ENCODE peak calls at places on chromosomes 4 and X, in seven cellular contexts. K is dorsolateral prefrontal cortex; I is CD4-positive, alpha-beta T cell; S is mammary epithelial cell; T is IMR-90; E is naive thymus-derived CD4-positive, alpha-beta T cell; H is Panc1. C is an unnamed sample.

GRCh38 chrX:17075004-17075403 is 128.5 kb downstream of the REPS2 start:
- DNase-seq in K (no peak), I (no peak), S (peak), T (no peak), E (no peak), H (no peak), C (no peak)

GRCh38 chr4:128757712-128758111 is 51.8 kb upstream of the JADE1 start:
- DNase-seq in K (no peak), I (no peak), S (no peak), T (peak), E (no peak), H (no peak), C (no peak)

GRCh38 chr4:145501051-145501660 is 19.5 kb downstream of the SMAD1 start:
- DNase-seq in K (no peak), I (no peak), S (no peak), T (no peak), E (no peak), H (no peak), C (no peak)

GRCh38 chr4:48305508-48305907 is 35.8 kb upstream of the SLAIN2 start:
- DNase-seq in K (no peak), I (no peak), S (no peak), T (no peak), E (no peak), H (no peak), C (no peak)

GRCh38 chr4:41432219-41432618 is 105.7 kb upstream of the LIMCH1 start:
- DNase-seq in K (no peak), I (no peak), S (no peak), T (no peak), E (no peak), H (no peak), C (no peak)

GRCh38 chrX:19705196-19705769 is 182.1 kb downstream of the SH3KBP1 start:
- DNase-seq in K (no peak), I (no peak), S (no peak), T (no peak), E (no peak), H (no peak), C (no peak)

GRCh38 chr4:11698846-11699590 is 270.3 kb upstream of the HS3ST1 start:
- DNase-seq in K (no peak), I (no peak), S (peak), T (peak), E (no peak), H (no peak), C (no peak)

GRCh38 chr4:80103615-80104014 is 30.6 kb upstream of the ANTXR2 start:
- DNase-seq in K (no peak), I (no peak), S (no peak), T (no peak), E (no peak), H (no peak), C (no peak)

GRCh38 chrX:134542485-134542884 is 82.5 kb downstream of the HPRT1 start:
- DNase-seq in K (no peak), I (no peak), S (peak), T (peak), E (no peak), H (no peak), C (no peak)

GRCh38 chr4:153028535-153028934 is 92.4 kb downstream of the FHDC1 start:
- DNase-seq in K (no peak), I (no peak), S (no peak), T (no peak), E (no peak), H (no peak), C (no peak)

GRCh38 chr4:90621080-90621479 is 493.9 kb downstream of the CCSER1 start:
- DNase-seq in K (no peak), I (no peak), S (no peak), T (no peak), E (no peak), H (no peak), C (no peak)

GRCh38 chr4:152735302-152735917 is 44.1 kb downstream of the TIGD4 start:
- DNase-seq in K (no peak), I (no peak), S (peak), T (peak), E (no peak), H (no peak), C (no peak)

GRCh38 chr4:52780206-52780605 is 29.0 kb upstream of the ERVMER34-1 start:
- DNase-seq in K (peak), I (no peak), S (no peak), T (peak), E (no peak), H (no peak), C (no peak)

GRCh38 chr4:165199286-165199685 is 8.1 kb upstream of the KLHL2 start:
- DNase-seq in K (no peak), I (no peak), S (peak), T (no peak), E (no peak), H (no peak), C (no peak)

GRCh38 chr4:40295572-40295971 is 39.6 kb upstream of the CHRNA9 start:
- DNase-seq in K (no peak), I (no peak), S (no peak), T (no peak), E (no peak), H (no peak), C (no peak)

GRCh38 chrX:26613951-26614350 is 398.0 kb downstream of the MAGEB5 start:
- DNase-seq in K (no peak), I (no peak), S (no peak), T (peak), E (no peak), H (no peak), C (no peak)

GRCh38 chrX:67619253-67619652 is 75.4 kb downstream of the AR start:
- DNase-seq in K (no peak), I (no peak), S (peak), T (peak), E (no peak), H (no peak), C (no peak)

GRCh38 chrX:153488231-153488914 is 6.4 kb upstream of the BGN start:
- DNase-seq in K (no peak), I (no peak), S (no peak), T (peak), E (no peak), H (no peak), C (no peak)

GRCh38 chr4:55336138-55337034 is 9.7 kb upstream of the SRD5A3 start:
- DNase-seq in K (no peak), I (no peak), S (no peak), T (no peak), E (no peak), H (no peak), C (no peak)

GRCh38 chrX:33194876-33195433 is 16.4 kb downstream of the DMD start:
- DNase-seq in K (no peak), I (no peak), S (no peak), T (peak), E (no peak), H (no peak), C (no peak)

GRCh38 chr4:22091351-22091731 is 142.8 kb upstream of the KCNIP4 start:
- DNase-seq in K (no peak), I (no peak), S (no peak), T (no peak), E (no peak), H (no peak), C (no peak)

GRCh38 chrX:24317567-24317966 is 3.7 kb upstream of the SUPT20HL2 start:
- DNase-seq in K (no peak), I (no peak), S (no peak), T (no peak), E (no peak), H (no peak), C (no peak)

GRCh38 chrX:25523574-25523973 is 507.8 kb upstream of the ARX start:
- DNase-seq in K (peak), I (no peak), S (peak), T (peak), E (no peak), H (no peak), C (peak)

GRCh38 chr4:157978680-157979361 is 194.0 kb downstream of the GASK1B start:
- DNase-seq in K (peak), I (no peak), S (peak), T (peak), E (peak), H (peak), C (peak)

GRCh38 chrX:16786791-16787735 is 797 bp downstream of the TXLNG start:
- DNase-seq in K (no peak), I (peak), S (peak), T (no peak), E (peak), H (no peak), C (no peak)

GRCh38 chrX:47956016-47956415 is 47.8 kb downstream of the ZNF182 start:
- DNase-seq in K (no peak), I (no peak), S (no peak), T (no peak), E (no peak), H (no peak), C (no peak)

GRCh38 chrX:40156472-40157227 is 58.9 kb upstream of the BCOR start:
- DNase-seq in K (no peak), I (no peak), S (no peak), T (no peak), E (no peak), H (no peak), C (no peak)

GRCh38 chr4:56791316-56791715 is 30.2 kb downstream of the SPINK2 start:
- DNase-seq in K (no peak), I (no peak), S (no peak), T (no peak), E (no peak), H (no peak), C (no peak)

GRCh38 chr4:113773014-113773413 is 11.5 kb upstream of the CAMK2D start:
- DNase-seq in K (no peak), I (no peak), S (no peak), T (no peak), E (no peak), H (no peak), C (no peak)

GRCh38 chr4:175970072-175970471 is 95.6 kb upstream of the WDR17 start:
- DNase-seq in K (no peak), I (no peak), S (no peak), T (no peak), E (no peak), H (no peak), C (no peak)
- H3K27ac ChIP-seq in K (peak), I (no peak), S (no peak), T (no peak), E (no peak), H (no peak), C (peak)

DNA sequence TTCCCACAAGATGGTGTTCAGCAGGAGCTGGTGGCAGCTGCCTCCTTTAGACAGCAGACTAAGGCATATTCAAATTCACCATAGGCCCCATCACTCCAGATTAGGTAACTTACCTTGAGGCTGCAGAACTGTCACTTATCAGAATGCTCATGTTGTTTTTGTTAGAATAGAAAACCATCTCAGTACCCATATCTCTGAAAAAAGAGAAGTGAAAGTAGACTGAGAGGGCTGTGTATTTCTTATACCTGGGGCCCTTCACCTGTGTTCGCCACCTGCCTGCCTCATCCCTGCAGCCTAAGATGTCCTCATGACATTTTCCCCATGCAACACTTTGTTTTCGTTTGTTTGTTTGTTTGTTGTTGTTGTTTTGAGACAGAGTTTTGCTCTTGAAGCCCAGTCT is 32.9 kb upstream of the SPRY1 start:
- DNase-seq in K (no peak), I (no peak), S (no peak), T (no peak), E (no peak), H (no peak), C (no peak)
- H3K27ac ChIP-seq in K (no peak), I (no peak), S (no peak), T (no peak), E (no peak), H (no peak), C (no peak)

GRCh38 chr4:8109406-8110065 is 49.1 kb downstream of the ABLIM2 start:
- DNase-seq in K (no peak), I (no peak), S (no peak), T (no peak), E (no peak), H (no peak), C (no peak)
- H3K27ac ChIP-seq in K (no peak), I (no peak), S (peak), T (no peak), E (no peak), H (no peak), C (peak)

DNA sequence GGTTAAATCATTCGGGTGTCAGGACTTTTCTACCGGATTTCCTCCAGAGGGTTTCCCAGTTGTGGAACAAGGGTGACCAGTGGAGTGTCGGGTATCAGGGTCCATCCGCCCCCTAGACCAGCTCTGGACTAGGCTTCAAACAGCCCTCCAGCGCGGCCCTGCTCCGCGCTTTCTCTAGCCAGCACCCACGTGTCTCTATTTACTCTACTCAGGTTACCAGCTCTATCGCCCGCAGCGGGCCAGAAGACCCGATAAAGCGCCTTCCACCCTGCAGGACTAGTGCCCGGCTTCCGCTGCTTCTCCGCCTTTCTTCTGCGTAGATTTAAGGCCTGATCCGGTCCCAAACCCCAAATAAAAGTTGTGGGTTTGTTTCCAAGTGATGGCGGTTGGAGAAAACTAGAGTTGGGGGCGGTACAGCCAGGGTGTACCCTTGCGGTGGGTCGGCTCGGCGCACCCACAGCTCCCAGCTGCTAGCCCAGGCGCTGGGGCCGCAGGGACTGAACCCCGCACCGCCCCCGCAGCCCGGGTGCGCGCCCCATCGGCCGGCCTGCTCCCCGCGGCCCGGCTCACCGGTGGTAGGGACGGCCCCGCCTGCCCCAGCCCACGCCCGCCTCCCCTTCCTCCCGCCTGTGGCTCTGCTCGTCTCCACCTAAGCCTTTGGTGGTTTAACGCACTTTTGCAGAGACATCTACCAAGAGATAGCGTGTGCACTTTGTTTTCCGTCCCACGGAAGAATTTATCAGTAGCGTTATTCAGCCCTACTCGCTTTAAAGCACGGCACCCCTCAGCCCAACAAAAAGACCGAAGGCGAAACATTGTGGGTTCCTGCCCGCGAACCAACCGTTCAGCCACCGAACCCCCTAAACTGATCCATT is 2.1 kb downstream of the LEF1 start:
- DNase-seq in K (no peak), I (peak), S (no peak), T (no peak), E (peak), H (no peak), C (no peak)
- H3K27ac ChIP-seq in K (no peak), I (peak), S (no peak), T (no peak), E (peak), H (no peak), C (peak)

DNA sequence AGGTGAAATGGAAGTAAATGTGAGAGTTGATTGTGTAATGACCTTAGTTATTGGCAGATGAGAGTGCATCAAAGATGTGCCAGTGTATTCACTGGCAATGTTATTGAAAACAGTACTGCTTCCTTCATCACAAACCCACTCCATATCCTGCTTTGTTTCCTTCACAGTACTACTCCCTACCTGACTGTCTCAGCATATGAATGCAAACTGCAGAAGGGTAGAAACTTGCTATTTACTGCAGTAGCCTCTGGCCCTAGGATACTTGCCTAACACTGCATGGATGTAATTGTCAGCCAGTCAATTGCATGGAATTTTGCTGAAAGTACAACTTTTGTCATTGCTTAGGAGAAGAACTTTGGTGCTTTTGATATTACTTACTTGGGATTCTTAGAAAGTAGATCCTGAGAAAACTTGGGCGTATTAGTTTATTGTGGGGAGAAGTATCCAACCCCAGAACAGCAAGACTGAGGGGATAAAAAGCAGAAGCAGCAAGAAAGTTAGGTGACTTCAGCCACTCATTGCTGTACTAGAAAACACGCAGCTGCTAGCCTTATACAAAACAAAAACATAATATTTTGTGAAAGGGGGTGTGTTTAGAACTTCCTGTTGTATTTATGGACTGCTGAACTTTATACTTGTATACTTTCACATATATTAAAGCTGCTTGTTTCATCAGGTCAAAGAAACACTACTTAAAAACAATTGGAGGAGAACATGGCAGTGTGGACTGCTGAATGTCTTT is 219.0 kb downstream of the CCNG2 start:
- DNase-seq in K (no peak), I (no peak), S (no peak), T (no peak), E (no peak), H (no peak), C (no peak)
- H3K27ac ChIP-seq in K (no peak), I (no peak), S (no peak), T (no peak), E (no peak), H (no peak), C (no peak)

GRCh38 chr4:6271206-6271605 is 1.6 kb downstream of the WFS1 start:
- DNase-seq in K (no peak), I (no peak), S (no peak), T (no peak), E (no peak), H (no peak), C (no peak)
- H3K27ac ChIP-seq in K (peak), I (no peak), S (no peak), T (no peak), E (no peak), H (no peak), C (peak)

DNA sequence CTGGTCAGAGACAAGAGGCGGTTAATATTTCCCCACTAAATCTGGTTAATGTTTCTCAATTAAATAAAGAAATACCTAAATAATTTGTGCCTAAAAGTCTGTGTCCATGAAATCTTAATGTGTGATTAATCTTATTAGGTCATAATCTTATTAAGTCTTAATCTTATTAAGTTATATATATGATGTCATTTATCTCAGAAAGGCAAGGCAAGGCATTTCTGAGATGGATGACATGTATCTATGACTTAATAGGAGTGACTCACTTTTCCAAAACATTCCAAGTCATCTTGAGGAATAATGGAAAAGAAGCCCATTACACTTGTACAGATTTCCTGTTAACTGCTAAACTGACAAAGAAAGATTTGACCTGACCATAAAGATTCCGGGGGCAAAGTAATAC is 74.7 kb downstream of the TRAM1L1 start:
- DNase-seq in K (no peak), I (no peak), S (no peak), T (no peak), E (no peak), H (no peak), C (no peak)
- H3K27ac ChIP-seq in K (no peak), I (no peak), S (no peak), T (no peak), E (no peak), H (no peak), C (no peak)

C was measured in caudate nucleus.